ENCODE peak calls at places on chromosomes 12 and 14, in four cellular contexts. P is prostate gland, C is GM06990, F is choroid plexus epithelial cell. Z is an unnamed sample.

GRCh38 chr12:47777741-47778558 is 4.9 kb downstream of the SLC48A1 start:
- DNase-seq in P (no peak), C (no peak), F (no peak), Z (no peak)

GRCh38 chr12:60209933-60210332 is 614.1 kb downstream of the SLC16A7 start:
- DNase-seq in P (no peak), C (no peak), F (no peak), Z (peak; percentile 25)

GRCh38 chr12:97487470-97487869 is 24.9 kb downstream of the RMST start:
- DNase-seq in P (no peak), C (no peak), F (no peak), Z (no peak)

GRCh38 chr12:123388948-123389559 is 5.1 kb downstream of the KMT5A start:
- DNase-seq in P (no peak), C (no peak), F (no peak), Z (no peak)

GRCh38 chr12:52691076-52691764 is 11.0 kb upstream of the KRT1 start:
- DNase-seq in P (no peak), C (no peak), F (no peak), Z (no peak)

GRCh38 chr12:87382959-87383591 is 646.1 kb downstream of the C12orf50 start:
- DNase-seq in P (no peak), C (no peak), F (no peak), Z (no peak)

GRCh38 chr12:108576660-108577234 is 14.4 kb downstream of the ISCU start:
- DNase-seq in P (no peak), C (no peak), F (peak; percentile 36), Z (no peak)

GRCh38 chr12:92199846-92200576 is 54.4 kb upstream of the BTG1 start:
- DNase-seq in P (no peak), C (no peak), F (peak; percentile 25), Z (no peak)

GRCh38 chr14:106579084-106579483 is 1052.7 kb downstream of the TMEM121 start:
- DNase-seq in P (no peak), C (no peak), F (no peak), Z (no peak)

GRCh38 chr12:79690156-79690605 is 583 bp downstream of the PAWR start:
- DNase-seq in P (no peak), C (no peak), F (peak; percentile 30), Z (no peak)

GRCh38 chr12:118398878-118399277 is 22.5 kb downstream of the SUDS3 start:
- DNase-seq in P (no peak), C (no peak), F (peak; percentile 15), Z (no peak)

DNA sequence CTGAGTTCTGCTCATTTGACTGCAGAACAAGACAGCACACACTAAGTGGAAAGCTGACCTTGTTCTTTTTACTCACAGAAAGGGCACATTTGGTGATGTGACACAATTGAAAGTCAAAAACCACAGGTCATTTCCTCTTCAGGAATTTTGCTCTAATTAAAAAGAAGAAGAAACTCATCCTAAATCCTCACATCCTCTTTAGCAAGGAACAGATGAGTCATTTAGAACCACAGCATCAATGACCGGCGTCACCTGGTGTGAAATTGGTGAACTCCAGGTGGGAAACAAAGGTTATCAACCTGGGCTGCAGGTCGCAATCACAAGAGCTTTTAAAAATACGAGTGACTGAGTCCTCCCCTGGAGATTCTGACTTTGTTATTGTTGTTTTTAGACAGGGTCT is 2.9 kb upstream of the RNU6-8 start:
- DNase-seq in P (no peak), C (peak; percentile 82), F (no peak), Z (peak; percentile 26)
- TF ChIP-seq CTCF in P (no peak), C (no peak), F (no peak), Z (peak; percentile 14)

GRCh38 chr12:126361804-126362203 is 1296.6 kb downstream of the AACS start:
- DNase-seq in P (no peak), C (no peak), F (no peak), Z (no peak)

GRCh38 chr12:126362490-126362889 is 1297.3 kb downstream of the AACS start:
- DNase-seq in P (no peak), C (no peak), F (no peak), Z (no peak)

GRCh38 chr12:126358806-126359205 is 1293.6 kb downstream of the AACS start:
- DNase-seq in P (no peak), C (no peak), F (no peak), Z (no peak)

DNA sequence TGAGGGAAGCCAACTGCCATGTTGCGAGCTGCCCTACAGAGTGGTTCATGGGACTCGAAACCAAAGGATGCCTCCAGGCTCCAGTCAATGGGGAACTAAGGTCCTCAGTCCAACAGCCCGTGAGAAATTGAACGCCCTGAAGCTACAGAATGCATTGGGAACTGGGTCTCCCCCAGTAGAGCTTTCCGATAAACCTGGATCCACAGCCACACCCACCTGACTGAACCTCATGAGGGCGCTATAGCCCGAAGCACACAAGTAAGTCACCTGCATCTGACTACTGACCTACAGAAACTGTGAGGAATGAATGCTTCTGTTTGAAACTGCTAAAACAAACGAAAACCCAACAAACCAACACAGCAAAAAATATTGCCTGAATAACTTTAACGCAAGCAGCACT is 1297.7 kb downstream of the AACS start:
- DNase-seq in P (no peak), C (no peak), F (no peak), Z (no peak)
- H3K4me3 ChIP-seq in P (no peak overlapping the region), C (no peak overlapping the region), F (no peak overlapping the region), Z (no peak overlapping the region)

GRCh38 chr14:104001003-104001402 is 58.7 kb upstream of the RD3L start:
- DNase-seq in P (no peak), C (no peak), F (no peak), Z (no peak)
- TF ChIP-seq CTCF in P (no peak), C (no peak), F (peak; percentile 27), Z (peak; percentile 13)

GRCh38 chr14:99252443-99252939 is 19.5 kb downstream of the BCL11B start:
- DNase-seq in P (no peak), C (no peak), F (no peak), Z (no peak)

GRCh38 chr14:99255621-99256482 is 16.1 kb downstream of the BCL11B start:
- DNase-seq in P (no peak), C (no peak), F (no peak), Z (no peak)

GRCh38 chr14:99254391-99255009 is 17.5 kb downstream of the BCL11B start:
- DNase-seq in P (no peak), C (no peak), F (no peak), Z (no peak)

GRCh38 chr14:99252940-99253868 is 18.8 kb downstream of the BCL11B start:
- DNase-seq in P (no peak), C (no peak), F (no peak), Z (no peak)

DNA sequence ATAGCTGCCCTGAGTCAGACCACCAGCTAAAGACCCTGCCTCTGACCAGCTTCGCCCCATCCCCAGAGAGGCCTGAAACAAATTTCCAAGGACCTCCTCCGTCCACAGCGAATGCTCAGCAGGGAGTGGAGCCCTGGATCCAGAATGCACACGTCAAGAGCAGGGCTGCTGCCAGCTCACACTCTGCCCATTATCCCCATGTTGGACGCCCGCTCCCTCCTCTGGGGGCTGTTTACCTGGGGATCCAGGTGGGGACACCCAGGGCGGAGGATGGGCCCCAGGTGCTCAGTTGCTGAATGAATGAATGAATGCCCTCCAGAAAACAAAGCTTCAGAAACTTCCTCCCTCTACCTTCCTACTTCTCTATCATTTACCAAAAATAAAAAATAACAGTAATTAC is 18.1 kb downstream of the BCL11B start:
- DNase-seq in P (no peak), C (no peak), F (no peak), Z (no peak)
- H3K4me3 ChIP-seq in P (no peak overlapping the region), C (no peak overlapping the region), F (no peak overlapping the region), Z (no peak overlapping the region)

GRCh38 chr14:76293221-76293620 is 82.7 kb upstream of the ESRRB start:
- DNase-seq in P (no peak), C (no peak), F (no peak), Z (no peak)

GRCh38 chr14:76293923-76294322 is 82.0 kb upstream of the ESRRB start:
- DNase-seq in P (no peak), C (no peak), F (no peak), Z (no peak)

GRCh38 chr14:76292561-76292960 is 83.4 kb upstream of the ESRRB start:
- DNase-seq in P (no peak), C (no peak), F (no peak), Z (no peak)

GRCh38 chr14:76298896-76299295 is 77.0 kb upstream of the ESRRB start:
- DNase-seq in P (no peak), C (no peak), F (no peak), Z (no peak)

DNA sequence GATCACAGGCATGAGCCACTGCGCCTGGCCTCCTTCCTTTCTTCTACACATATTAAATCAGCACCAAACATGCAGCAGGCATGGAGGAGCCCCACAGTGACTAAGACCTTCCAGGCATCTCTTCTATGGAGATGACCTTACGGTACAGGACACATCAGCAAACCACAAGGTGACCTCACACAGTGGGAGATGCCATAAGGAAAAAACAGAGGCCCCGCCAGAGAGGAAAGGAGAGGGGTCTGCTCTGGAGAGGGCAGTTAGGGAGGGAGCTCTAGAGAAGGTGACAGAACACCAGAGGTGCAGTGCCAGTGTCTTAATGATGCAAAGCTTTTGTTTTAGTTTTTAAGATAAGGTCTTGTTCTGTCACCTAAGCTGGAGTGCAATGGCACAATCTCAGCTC is 81.1 kb upstream of the ESRRB start:
- DNase-seq in P (no peak), C (no peak), F (no peak), Z (no peak)
- TF ChIP-seq CTCF in P (no peak), C (no peak), F (no peak), Z (no peak)

GRCh38 chr14:74216671-74217070 is 22.6 kb upstream of the VSX2 start:
- DNase-seq in P (no peak), C (no peak), F (no peak), Z (no peak)

GRCh38 chr14:74219277-74219676 is 20.0 kb upstream of the VSX2 start:
- DNase-seq in P (no peak), C (no peak), F (no peak), Z (no peak)

GRCh38 chr14:74219806-74220205 is 19.4 kb upstream of the VSX2 start:
- DNase-seq in P (no peak), C (no peak), F (no peak), Z (no peak)

GRCh38 chr14:74218462-74218861 is 20.8 kb upstream of the VSX2 start:
- DNase-seq in P (no peak), C (no peak), F (no peak), Z (no peak)

DNA sequence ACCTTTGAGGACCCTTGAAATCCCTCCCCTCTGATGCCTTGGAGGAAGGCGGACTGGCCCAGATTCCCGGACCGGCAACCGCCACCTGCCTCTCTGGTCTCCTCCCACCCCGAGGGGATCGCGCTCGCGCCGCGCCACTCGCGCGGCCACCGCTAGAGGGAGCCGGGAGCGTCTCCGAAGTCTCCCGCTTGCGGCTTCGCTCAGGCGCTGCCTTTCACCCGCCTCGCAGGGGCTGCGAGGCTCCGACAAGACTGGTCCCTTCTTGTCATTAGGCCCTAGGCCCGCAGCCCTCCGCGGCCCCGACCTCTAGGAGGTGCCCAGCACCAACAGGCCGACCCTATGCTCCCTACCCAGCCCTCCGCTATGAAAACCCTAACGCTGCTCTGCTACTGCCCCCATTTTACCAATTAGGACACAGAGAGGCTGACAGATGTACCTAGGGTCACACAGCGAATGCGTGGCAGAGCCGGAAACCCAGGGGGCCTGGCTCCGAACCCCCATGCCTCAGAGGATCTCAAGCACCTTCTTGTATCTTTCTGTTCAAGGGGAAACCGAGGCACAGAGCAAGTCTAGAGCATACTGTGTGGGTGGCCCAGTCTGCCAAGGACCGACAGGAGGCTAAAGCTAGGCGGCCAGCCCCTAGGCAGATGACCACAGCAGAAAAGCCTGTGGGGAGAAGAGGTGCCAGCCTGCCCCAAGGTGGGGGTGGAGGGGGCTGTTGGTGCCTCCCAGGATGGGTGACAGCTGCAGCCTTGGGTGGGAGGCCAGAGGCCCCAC is 21.4 kb upstream of the VSX2 start:
- DNase-seq in P (peak; percentile 14), C (peak; percentile 83), F (peak; percentile 70), Z (peak; percentile 31)
- H3K4me3 ChIP-seq in P (no peak overlapping the region), C (no peak overlapping the region), F (peak overlapping the region; percentile 14), Z (no peak overlapping the region)

Z was measured in bronchial epithelial cell.